ENCODE peak calls at places on chromosomes 6 and 20, in seven cellular contexts. H is WTC11; M is islet precursor cell; A is NCI-H2081; S is M059J; E is stimulated activated naive CD8-positive, alpha-beta T cell treated with anti-CD3 and anti-CD28 coated beads, Interleukin-15, Interleukin-2, amounts not matched to agents 100 U/mL and 50 U/mL, for 24 hours; T is NCI-H2029. U is an unnamed sample.

GRCh38 chr6:21598662-21599061 is 5.1 kb downstream of the SOX4 start:
- DNase-seq in H (no peak), M (no peak), A (no peak), S (no peak), E (no peak), T (no peak), U (peak)

GRCh38 chr20:58893355-58894151 is 41.0 kb downstream of the GNAS start:
- DNase-seq in H (no peak), M (no peak), A (no peak), S (no peak), E (peak), T (no peak), U (peak)

GRCh38 chr6:108565893-108566292 is 5.2 kb downstream of the FOXO3 start:
- DNase-seq in H (no peak), M (no peak), A (no peak), S (peak), E (no peak), T (no peak), U (no peak)

GRCh38 chr6:311679-312220 is 19.5 kb downstream of the DUSP22 start:
- DNase-seq in H (no peak), M (peak), A (no peak), S (no peak), E (no peak), T (no peak), U (no peak)

GRCh38 chr20:47561603-47562583 is 60.2 kb downstream of the NCOA3 start:
- DNase-seq in H (no peak), M (no peak), A (no peak), S (no peak), E (no peak), T (no peak), U (no peak)

GRCh38 chr6:27757307-27757706 is 154.9 kb downstream of the OR2B2 start:
- DNase-seq in H (peak), M (peak), A (no peak), S (no peak), E (peak), T (no peak), U (no peak)

GRCh38 chr6:33248643-33248931 is 23.1 kb downstream of the VPS52 start:
- DNase-seq in H (no peak), M (no peak), A (no peak), S (peak), E (no peak), T (no peak), U (no peak)

GRCh38 chr20:4999788-5000187 is 1.5 kb downstream of the SLC23A2 start:
- DNase-seq in H (no peak), M (no peak), A (peak), S (no peak), E (no peak), T (peak), U (no peak)

GRCh38 chr6:118869894-118870665 is 23.9 kb upstream of the ASF1A start:
- DNase-seq in H (no peak), M (no peak), A (no peak), S (peak), E (no peak), T (no peak), U (no peak)

GRCh38 chr20:63491078-63491477 is 7.8 kb downstream of the EEF1A2 start:
- DNase-seq in H (no peak), M (no peak), A (no peak), S (no peak), E (no peak), T (no peak), U (no peak)

GRCh38 chr6:49923826-49924225 is 40.1 kb downstream of the DEFB114 start:
- DNase-seq in H (peak), M (no peak), A (no peak), S (peak), E (no peak), T (no peak), U (peak)

GRCh38 chr20:3811421-3812258 is 8.7 kb upstream of the AP5S1 start:
- DNase-seq in H (no peak), M (peak), A (peak), S (peak), E (peak), T (peak), U (no peak)

GRCh38 chr20:62822788-62823651 is 6.2 kb downstream of the COL9A3 start:
- DNase-seq in H (peak), M (peak), A (peak), S (peak), E (peak), T (peak), U (peak)

GRCh38 chr6:151136141-151136755 is 103.5 kb upstream of the AKAP12 start:
- DNase-seq in H (no peak), M (peak), A (no peak), S (no peak), E (no peak), T (no peak), U (no peak)

U was measured in NCI-H82.